ENCODE peak calls at places on chromosomes 2 and 18, in ten cellular contexts. L is GM12878, J is bronchial epithelial cell, N is GM13977, F is GM12864, S is DND-41, H is fibroblast of lung, B is GM23338, Y is GM10248, T is PC-3. E is an unnamed sample.

GRCh38 chr2:119383410-119384140 is 16.8 kb downstream of the DBI start:
- DNase-seq in L (no peak), J (no peak), N (no peak), F (no peak), S (no peak), H (no peak), B (no peak), Y (no peak), T (no peak), E (no peak)

GRCh38 chr2:216081487-216082387 is at the start of the genes PECR and TMEM169:
- DNase-seq in L (no peak), J (peak), N (peak), F (peak), S (peak), H (peak), B (peak), Y (peak), T (peak), E (peak)

GRCh38 chr2:17272170-17272569 is 246.1 kb downstream of the RAD51AP2 start:
- DNase-seq in L (no peak), J (peak), N (no peak), F (no peak), S (no peak), H (no peak), B (no peak), Y (no peak), T (no peak), E (no peak)

GRCh38 chr18:30454920-30455319 is 587.6 kb downstream of the DSC3 start:
- DNase-seq in L (no peak), J (no peak), N (no peak), F (no peak), S (no peak), H (no peak), B (no peak), Y (no peak), T (no peak), E (no peak)

GRCh38 chr18:76875390-76876330 is 53.3 kb downstream of the ZNF236 start:
- DNase-seq in L (no peak), J (peak), N (peak), F (no peak), S (peak), H (peak), B (peak), Y (peak), T (peak), E (peak)

GRCh38 chr2:112153501-112153900 is 15.3 kb downstream of the FBLN7 start:
- DNase-seq in L (no peak), J (no peak), N (no peak), F (no peak), S (no peak), H (no peak), B (no peak), Y (no peak), T (no peak), E (no peak)

GRCh38 chr2:120283649-120284048 is 31.0 kb downstream of the RALB start:
- DNase-seq in L (no peak), J (no peak), N (no peak), F (no peak), S (no peak), H (peak), B (peak), Y (no peak), T (no peak), E (no peak)

GRCh38 chr18:5943514-5943913 is 48.2 kb upstream of the TMEM200C start:
- DNase-seq in L (no peak), J (no peak), N (no peak), F (no peak), S (no peak), H (peak), B (no peak), Y (no peak), T (no peak), E (no peak)

GRCh38 chr2:235543126-235543750 is 49.4 kb downstream of the AGAP1 start:
- DNase-seq in L (no peak), J (peak), N (no peak), F (no peak), S (no peak), H (no peak), B (peak), Y (no peak), T (peak), E (peak)

GRCh38 chr2:19556648-19557047 is 198.2 kb upstream of the OSR1 start:
- DNase-seq in L (no peak), J (no peak), N (no peak), F (no peak), S (no peak), H (no peak), B (no peak), Y (no peak), T (no peak), E (no peak)

GRCh38 chr18:59748628-59749360 is 51.6 kb upstream of the CCBE1 start:
- DNase-seq in L (no peak), J (peak), N (no peak), F (no peak), S (no peak), H (peak), B (no peak), Y (no peak), T (peak), E (no peak)

GRCh38 chr2:43136862-43137261 is 89.5 kb downstream of the ZFP36L2 start:
- DNase-seq in L (no peak), J (no peak), N (no peak), F (no peak), S (peak), H (no peak), B (no peak), Y (peak), T (no peak), E (peak)

GRCh38 chr2:134884435-134884834 is 34.2 kb upstream of the CCNT2 start:
- DNase-seq in L (no peak), J (no peak), N (no peak), F (no peak), S (no peak), H (no peak), B (no peak), Y (no peak), T (no peak), E (no peak)

GRCh38 chr2:236715077-236715476 is 145.5 kb downstream of the ACKR3 start:
- DNase-seq in L (no peak), J (no peak), N (no peak), F (no peak), S (no peak), H (peak), B (no peak), Y (no peak), T (no peak), E (no peak)

GRCh38 chr18:39491408-39491807 is 1925.8 kb upstream of the CELF4 start:
- DNase-seq in L (no peak), J (no peak), N (no peak), F (no peak), S (no peak), H (no peak), B (no peak), Y (no peak), T (no peak), E (no peak)

GRCh38 chr2:7497223-7497622 is 580.0 kb downstream of the RNF144A start:
- DNase-seq in L (no peak), J (no peak), N (no peak), F (no peak), S (no peak), H (no peak), B (peak), Y (no peak), T (no peak), E (no peak)

GRCh38 chr2:207046642-207047213 is 107.4 kb downstream of the CPO start:
- DNase-seq in L (no peak), J (peak), N (peak), F (no peak), S (peak), H (peak), B (no peak), Y (peak), T (peak), E (peak)
- TF ChIP-seq CTCF in L (peak), J (no peak), N (peak), F (no peak), S (peak), H (no peak), B (no peak), Y (peak), T (peak), E (no peak)

DNA sequence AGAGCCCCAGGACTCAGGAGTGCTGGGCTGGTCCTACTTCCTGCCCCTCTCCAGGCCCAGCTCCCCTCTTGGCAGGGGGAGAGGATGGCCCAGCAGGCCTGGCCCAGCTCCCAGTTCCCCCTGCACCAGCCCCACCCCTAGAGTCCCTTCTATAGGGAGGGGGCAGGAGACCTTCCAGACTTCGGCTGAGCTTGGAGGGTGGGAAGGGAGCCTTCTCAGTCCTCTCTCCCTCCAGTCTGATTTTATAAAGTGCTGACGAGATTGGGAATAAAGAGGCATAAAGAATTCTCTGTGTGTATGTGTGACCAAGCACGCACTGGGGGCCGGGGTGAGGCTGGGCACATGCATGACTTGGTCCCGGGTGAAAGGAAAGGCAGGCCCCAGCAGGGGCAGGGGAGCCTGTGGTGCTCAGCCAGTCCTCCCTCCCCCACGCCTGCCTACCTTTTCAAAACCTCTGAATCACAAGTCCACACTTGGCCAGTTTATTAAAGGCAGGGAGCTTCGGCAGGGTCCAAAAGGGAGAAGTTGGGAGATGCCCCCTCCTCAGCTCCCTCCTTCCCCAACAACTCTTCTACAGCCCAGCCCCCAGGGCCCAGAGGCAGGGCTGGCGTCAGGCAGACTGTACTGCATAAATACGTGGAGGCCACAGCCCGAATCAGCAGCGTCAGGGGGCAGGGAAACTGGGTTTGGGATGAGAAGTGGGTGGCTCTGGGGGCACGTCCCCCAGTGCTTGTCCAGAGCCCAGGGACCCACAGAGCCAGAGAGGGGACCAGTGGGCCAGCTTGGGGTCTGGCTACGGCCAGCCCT is 4.9 kb downstream of the CHPF start:
- DNase-seq in L (no peak), J (no peak), N (no peak), F (no peak), S (no peak), H (peak), B (no peak), Y (no peak), T (no peak), E (no peak)
- TF ChIP-seq CTCF in L (no peak), J (no peak), N (no peak), F (no peak), S (no peak), H (no peak), B (no peak), Y (no peak), T (no peak), E (no peak)

GRCh38 chr2:170770008-170770303 is 222 bp upstream of the ERICH2 start:
- DNase-seq in L (no peak), J (no peak), N (no peak), F (no peak), S (no peak), H (no peak), B (no peak), Y (no peak), T (no peak), E (no peak)

GRCh38 chr2:170774074-170774473 is 3.9 kb downstream of the ERICH2 start:
- DNase-seq in L (no peak), J (no peak), N (no peak), F (no peak), S (no peak), H (no peak), B (no peak), Y (no peak), T (no peak), E (no peak)

GRCh38 chr2:170771049-170771937 is 1.1 kb downstream of the ERICH2 start:
- DNase-seq in L (no peak), J (no peak), N (peak), F (no peak), S (no peak), H (peak), B (peak), Y (no peak), T (peak), E (peak)

GRCh38 chr2:170772295-170772694 is 2.1 kb downstream of the ERICH2 start:
- DNase-seq in L (no peak), J (no peak), N (no peak), F (no peak), S (no peak), H (no peak), B (no peak), Y (no peak), T (no peak), E (no peak)

GRCh38 chr2:170770304-170771048 is at the start of gene ERICH2:
- DNase-seq in L (no peak), J (peak), N (peak), F (no peak), S (no peak), H (peak), B (peak), Y (peak), T (peak), E (peak)
- TF ChIP-seq CTCF in L (peak), J (no peak), N (no peak), F (peak), S (no peak), H (peak), B (peak), Y (no peak), T (peak), E (peak)

GRCh38 chr2:172227719-172228118 is 125.0 kb upstream of the DLX2 start:
- DNase-seq in L (no peak), J (no peak), N (no peak), F (no peak), S (no peak), H (no peak), B (no peak), Y (no peak), T (no peak), E (no peak)

GRCh38 chr2:172225786-172226185 is 123.1 kb upstream of the DLX2 start:
- DNase-seq in L (no peak), J (no peak), N (no peak), F (no peak), S (no peak), H (no peak), B (no peak), Y (no peak), T (no peak), E (no peak)

GRCh38 chr2:172228177-172228785 is 125.6 kb upstream of the DLX2 start:
- DNase-seq in L (no peak), J (peak), N (no peak), F (no peak), S (no peak), H (peak), B (no peak), Y (no peak), T (no peak), E (no peak)

GRCh38 chr2:172229125-172229524 is 126.4 kb upstream of the DLX2 start:
- DNase-seq in L (no peak), J (no peak), N (no peak), F (no peak), S (no peak), H (no peak), B (no peak), Y (no peak), T (no peak), E (no peak)

DNA sequence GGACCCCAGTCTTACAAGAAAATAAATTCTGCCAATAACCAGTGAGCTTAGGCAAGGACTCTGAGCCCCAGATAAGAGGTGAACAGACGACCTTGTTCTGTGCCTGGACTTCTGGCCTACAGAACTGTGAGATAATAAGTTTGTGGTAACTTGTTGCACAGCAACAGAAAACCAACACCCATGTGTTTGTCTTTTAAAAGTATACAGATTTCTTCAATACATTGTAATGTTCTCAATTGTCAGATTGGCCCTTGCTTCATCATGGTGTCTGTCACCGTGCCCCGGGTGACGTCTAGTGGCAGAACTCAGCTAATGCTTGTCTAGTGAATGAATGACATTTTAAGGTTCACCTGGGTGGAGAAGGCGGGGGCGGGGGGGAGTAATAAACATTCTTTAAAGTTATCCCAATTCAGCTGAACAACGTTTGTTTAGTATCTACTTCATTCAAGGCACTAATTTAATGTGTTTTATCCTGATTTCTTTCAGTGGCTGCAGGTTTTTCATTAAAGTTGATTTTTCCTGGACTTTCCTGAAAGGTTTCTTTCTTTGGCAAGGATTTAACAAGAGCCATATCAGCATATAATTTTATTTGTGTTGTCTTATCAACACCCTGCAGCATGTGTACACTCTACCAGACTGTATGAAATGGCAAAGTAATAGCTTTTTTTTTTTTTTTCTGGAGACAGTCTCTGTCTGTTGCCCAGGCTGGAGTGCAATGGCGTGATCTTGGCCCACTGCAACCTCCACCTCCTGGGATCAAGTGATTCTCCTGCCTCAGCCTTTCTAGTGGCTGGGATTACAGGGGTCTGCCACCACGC is 123.8 kb upstream of the DLX2 start:
- DNase-seq in L (no peak), J (peak), N (no peak), F (no peak), S (no peak), H (no peak), B (no peak), Y (no peak), T (peak), E (peak)
- TF ChIP-seq CTCF in L (peak), J (peak), N (no peak), F (peak), S (no peak), H (no peak), B (no peak), Y (no peak), T (peak), E (peak)

DNA sequence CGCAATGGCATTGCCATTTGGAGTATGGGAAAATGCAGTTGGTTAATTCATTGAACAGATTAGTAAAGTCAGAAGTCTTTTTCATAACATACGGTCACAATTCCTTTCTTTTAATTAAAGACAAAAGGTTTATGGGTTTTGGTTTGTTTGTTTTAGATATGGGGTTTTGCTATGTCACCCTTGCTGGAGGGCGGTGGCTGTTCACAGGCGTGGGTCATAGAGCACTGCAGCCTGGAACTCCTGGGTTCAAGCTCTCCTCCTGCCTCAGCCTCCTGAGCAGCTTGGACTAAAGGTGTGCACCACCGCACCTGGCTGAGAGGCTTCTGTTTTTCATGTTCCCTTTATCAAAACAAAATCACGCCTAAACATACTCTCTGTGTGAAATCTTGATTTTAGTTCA is 18.7 kb upstream of the ELAC1 start:
- DNase-seq in L (no peak), J (no peak), N (no peak), F (no peak), S (no peak), H (no peak), B (no peak), Y (no peak), T (no peak), E (no peak)
- TF ChIP-seq CTCF in L (no peak), J (no peak), N (no peak), F (no peak), S (no peak), H (no peak), B (no peak), Y (no peak), T (no peak), E (no peak)

GRCh38 chr2:196606516-196606915 is 33.0 kb upstream of the CCDC150 start:
- DNase-seq in L (no peak), J (peak), N (no peak), F (no peak), S (no peak), H (no peak), B (no peak), Y (no peak), T (no peak), E (no peak)

GRCh38 chr2:196598412-196598811 is 41.1 kb upstream of the CCDC150 start:
- DNase-seq in L (no peak), J (no peak), N (no peak), F (no peak), S (no peak), H (no peak), B (peak), Y (no peak), T (no peak), E (no peak)

GRCh38 chr2:196597531-196597930 is 42.0 kb upstream of the CCDC150 start:
- DNase-seq in L (no peak), J (no peak), N (no peak), F (no peak), S (no peak), H (no peak), B (no peak), Y (no peak), T (no peak), E (no peak)

GRCh38 chr2:196598846-196599245 is 40.7 kb upstream of the CCDC150 start:
- DNase-seq in L (no peak), J (no peak), N (no peak), F (no peak), S (no peak), H (no peak), B (no peak), Y (no peak), T (no peak), E (no peak)

GRCh38 chr2:196601430-196602306 is 37.8 kb upstream of the CCDC150 start:
- DNase-seq in L (no peak), J (peak), N (no peak), F (no peak), S (no peak), H (peak), B (peak), Y (no peak), T (peak), E (no peak)
- TF ChIP-seq CTCF in L (no peak), J (no peak), N (no peak), F (no peak), S (no peak), H (no peak), B (no peak), Y (no peak), T (no peak), E (no peak)

GRCh38 chr18:22752014-22752413 is 181.1 kb upstream of the RBBP8 start:
- DNase-seq in L (no peak), J (no peak), N (no peak), F (no peak), S (no peak), H (no peak), B (no peak), Y (no peak), T (no peak), E (no peak)
- TF ChIP-seq CTCF in L (no peak), J (no peak), N (no peak), F (no peak), S (no peak), H (no peak), B (no peak), Y (no peak), T (no peak), E (no peak)

GRCh38 chr2:136112317-136112891 is 5.5 kb downstream of the CXCR4 start:
- DNase-seq in L (no peak), J (no peak), N (no peak), F (no peak), S (peak), H (no peak), B (no peak), Y (no peak), T (no peak), E (no peak)

GRCh38 chr2:136115183-136115751 is 2.7 kb downstream of the CXCR4 start:
- DNase-seq in L (no peak), J (no peak), N (no peak), F (no peak), S (no peak), H (no peak), B (no peak), Y (no peak), T (no peak), E (peak)

GRCh38 chr2:136114392-136114791 is 3.6 kb downstream of the CXCR4 start:
- DNase-seq in L (no peak), J (no peak), N (no peak), F (no peak), S (no peak), H (no peak), B (no peak), Y (no peak), T (no peak), E (no peak)

GRCh38 chr2:136112949-136113766 is 4.8 kb downstream of the CXCR4 start:
- DNase-seq in L (no peak), J (no peak), N (no peak), F (no peak), S (no peak), H (no peak), B (no peak), Y (no peak), T (no peak), E (no peak)

DNA sequence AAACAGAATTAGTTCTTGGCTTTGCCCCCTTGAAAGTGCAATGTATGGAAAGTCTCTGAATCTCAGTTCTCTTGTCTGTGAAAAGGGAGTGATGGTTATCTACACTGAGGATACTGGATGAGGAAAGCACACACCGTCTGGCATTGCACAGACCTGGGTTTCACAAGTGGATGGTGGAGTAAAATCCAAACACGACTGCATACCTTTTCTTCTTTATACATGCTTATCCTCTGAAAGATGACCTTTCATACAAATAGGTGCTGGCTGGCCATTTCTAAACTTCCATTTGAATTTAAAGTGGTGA is 4.2 kb downstream of the CXCR4 start:
- DNase-seq in L (no peak), J (no peak), N (no peak), F (no peak), S (no peak), H (no peak), B (no peak), Y (no peak), T (no peak), E (no peak)
- TF ChIP-seq CTCF in L (no peak), J (no peak), N (no peak), F (no peak), S (no peak), H (no peak), B (no peak), Y (no peak), T (no peak), E (no peak)

GRCh38 chr2:30029804-30030203 is 108.4 kb upstream of the ALK start:
- DNase-seq in L (no peak), J (no peak), N (no peak), F (no peak), S (no peak), H (no peak), B (no peak), Y (no peak), T (no peak), E (no peak)
- TF ChIP-seq CTCF in L (no peak), J (no peak), N (no peak), F (no peak), S (no peak), H (no peak), B (no peak), Y (no peak), T (no peak), E (no peak)

E was measured in activated CD8-positive, alpha-beta T cell treated with anti-CD3 and anti-CD28 coated beads for 36 hours.